ENCODE peak calls at places on chromosomes 3 and 15, in ten cellular contexts. K, S, B, W, Y, U, C, N, X and G are unnamed samples.

GRCh38 chr15:89362203-89363101 is 27.8 kb upstream of the POLG start:
- DNase-seq in S (no peak), K (no peak), B (peak; percentile 78), U (no peak), N (peak; percentile 26), X (no peak), C (no peak), Y (no peak), W (peak; percentile 27), G (no peak)

GRCh38 chr15:65339926-65340325 is 35.4 kb downstream of the RNU5B-1 start:
- DNase-seq in X (no peak), Y (no peak), C (no peak), K (no peak), U (no peak), N (no peak), W (no peak), S (no peak), B (no peak), G (no peak)

GRCh38 chr15:79065744-79066376 is 24.7 kb downstream of the RASGRF1 start:
- DNase-seq in B (peak; percentile 9), N (no peak), S (no peak), U (no peak), W (no peak), Y (no peak), X (no peak), K (no peak), C (peak; percentile 21), G (no peak)

GRCh38 chr3:43223670-43224364 is 62.5 kb upstream of the SNRK start:
- DNase-seq in Y (no peak), U (no peak), N (peak; percentile 19), C (peak; percentile 17), W (no peak), K (peak; percentile 55), S (peak; percentile 1), B (no peak), X (no peak), G (no peak)

GRCh38 chr3:138862531-138862923 is 27.8 kb upstream of the PIK3CB start:
- DNase-seq in K (peak; percentile 45), W (no peak), C (peak; percentile 65), S (no peak), B (no peak), X (no peak), N (no peak), U (no peak), Y (no peak), G (no peak)

GRCh38 chr3:50525987-50526386 is 22.6 kb upstream of the CACNA2D2 start:
- DNase-seq in K (peak; percentile 41), U (no peak), W (peak; percentile 74), C (peak; percentile 82), N (peak; percentile 55), X (peak; percentile 67), S (peak; percentile 64), Y (peak; percentile 72), B (no peak), G (no peak)

GRCh38 chr3:53045784-53046170 is at the start of gene SFMBT1:
- DNase-seq in C (peak; percentile 69), K (peak; percentile 67), B (peak; percentile 76), U (peak; percentile 62), S (peak; percentile 71), N (peak; percentile 86), X (peak; percentile 57), W (peak; percentile 96), Y (peak; percentile 90), G (no peak)

GRCh38 chr3:169710619-169711018 is 47.1 kb upstream of the MECOM start:
- DNase-seq in N (no peak), K (no peak), C (no peak), S (no peak), W (no peak), X (no peak), U (no peak), B (no peak), Y (no peak), G (no peak)

GRCh38 chr15:40310001-40310959 is 2.5 kb upstream of the PLCB2 start:
- DNase-seq in S (peak; percentile 52), B (peak; percentile 43), K (peak; percentile 59), W (peak; percentile 61), C (peak; percentile 44), X (peak; percentile 55), N (peak; percentile 71), U (no peak), Y (peak; percentile 71), G (no peak)

GRCh38 chr3:198032445-198032936 is 72.5 kb downstream of the LMLN start:
- DNase-seq in N (no peak), U (no peak), W (no peak), X (no peak), Y (no peak), S (no peak), B (no peak), C (no peak), K (peak; percentile 84), G (no peak)

GRCh38 chr15:42094512-42094963 is at the start of gene PLA2G4D:
- DNase-seq in K (no peak), B (no peak), W (no peak), C (peak; percentile 49), N (no peak), X (no peak), Y (no peak), U (no peak), S (no peak), G (no peak)

GRCh38 chr3:76566904-76567303 is 473.0 kb upstream of the ROBO2 start:
- DNase-seq in S (no peak), U (no peak), X (no peak), K (no peak), Y (no peak), C (no peak), N (no peak), W (no peak), B (no peak), G (no peak)

GRCh38 chr15:61383421-61383820 is 154.3 kb upstream of the RORA start:
- DNase-seq in U (no peak), N (no peak), Y (no peak), C (no peak), B (no peak), S (no peak), X (no peak), K (no peak), W (no peak), G (no peak)

GRCh38 chr3:127822836-127823589 is 698 bp upstream of the MGLL start:
- DNase-seq in B (peak; percentile 69), X (peak; percentile 22), K (peak; percentile 39), N (peak; percentile 17), Y (peak; percentile 62), S (peak; percentile 13), U (no peak), W (peak; percentile 78), C (no peak), G (no peak)

GRCh38 chr3:5798809-5799208 is 611.3 kb downstream of the EDEM1 start:
- DNase-seq in S (no peak), X (no peak), W (no peak), C (peak; percentile 8), B (no peak), K (no peak), Y (no peak), U (no peak), N (no peak), G (no peak)

GRCh38 chr3:28745904-28746617 is 397.4 kb upstream of the AZI2 start:
- DNase-seq in Y (no peak), K (peak; percentile 94), N (no peak), C (no peak), W (no peak), U (no peak), B (no peak), S (no peak), X (no peak), G (no peak)

GRCh38 chr3:44342191-44342790 is 3.7 kb downstream of the TCAIM start:
- DNase-seq in X (no peak), N (no peak), Y (no peak), C (no peak), S (peak; percentile 21), W (no peak), U (no peak), B (no peak), K (peak; percentile 46), G (no peak)

GRCh38 chr15:92579486-92579885 is 76.1 kb downstream of the FAM174B start:
- DNase-seq in K (no peak), C (no peak), W (no peak), S (no peak), Y (no peak), X (no peak), B (no peak), U (no peak), N (no peak), G (no peak)

GRCh38 chr3:107993771-107994170 is 97.1 kb downstream of the CD47 start:
- DNase-seq in W (no peak), S (peak; percentile 16), C (no peak), K (no peak), B (no peak), N (no peak), X (no peak), U (no peak), Y (no peak), G (no peak)

GRCh38 chr15:94070341-94071275 is 160.8 kb upstream of the MCTP2 start:
- DNase-seq in X (no peak), S (no peak), W (no peak), C (peak; percentile 55), N (no peak), B (peak; percentile 14), Y (no peak), K (no peak), U (no peak), G (no peak)

GRCh38 chr3:153182491-153182890 is 20.5 kb downstream of the RAP2B start:
- DNase-seq in S (no peak), X (no peak), C (no peak), N (no peak), W (no peak), U (no peak), K (no peak), B (no peak), Y (no peak), G (no peak)

GRCh38 chr15:92907880-92908279 is 7.8 kb downstream of the CHD2 start:
- DNase-seq in X (no peak), W (no peak), N (peak; percentile 59), K (peak; percentile 87), Y (no peak), U (no peak), S (peak; percentile 89), B (no peak), C (peak; percentile 81), G (peak; percentile 45)

GRCh38 chr15:77519540-77519939 is 98.9 kb downstream of the HMG20A start:
- DNase-seq in Y (no peak), K (no peak), C (no peak), W (no peak), U (no peak), N (no peak), B (no peak), X (no peak), S (no peak), G (no peak)

GRCh38 chr3:72158639-72159005 is 373.7 kb upstream of the PROK2 start:
- DNase-seq in W (no peak), Y (no peak), U (no peak), C (no peak), K (no peak), B (no peak), N (no peak), X (no peak), S (no peak), G (no peak)

GRCh38 chr15:70788114-70789049 is 25.0 kb upstream of the UACA start:
- DNase-seq in U (no peak), N (no peak), S (peak; percentile 89), Y (no peak), X (no peak), K (no peak), W (no peak), C (no peak), B (no peak), G (no peak)

GRCh38 chr3:11238880-11239279 is 33.3 kb upstream of the ATG7 start:
- DNase-seq in U (no peak), W (no peak), K (peak; percentile 63), Y (no peak), S (peak; percentile 69), C (peak; percentile 84), X (no peak), B (no peak), N (peak; percentile 93), G (no peak)

GRCh38 chr3:106683931-106684330 is 693.3 kb upstream of the CCDC54 start:
- DNase-seq in B (no peak), S (no peak), C (peak; percentile 80), W (no peak), U (no peak), X (no peak), N (no peak), Y (no peak), K (no peak), G (no peak)

GRCh38 chr3:52226229-52226817 is 878 bp upstream of the TLR9 start:
- DNase-seq in S (no peak), U (no peak), X (no peak), W (no peak), N (no peak), K (no peak), Y (no peak), B (no peak), C (no peak), G (no peak)